ENCODE peak calls at places on chromosome 20, in four cellular contexts. One of them, this sample, is unnamed.

GRCh38 chr20:35490736-35491181 is 35.4 kb downstream of the CEP250 start:
- DNase-seq in HepG2: no peak
- DNase-seq in HCT116: no peak
- DNase-seq in GM12878: peak; percentile 51
- DNase-seq in this sample: no peak

GRCh38 chr20:31739550-31739863 is 417 bp downstream of the TPX2 start:
- DNase-seq in HepG2: no peak
- DNase-seq in HCT116: no peak
- DNase-seq in GM12878: no peak
- DNase-seq in this sample: no peak

GRCh38 chr20:57677323-57677982 is 32.4 kb downstream of the PMEPA1 start:
- DNase-seq in HepG2: no peak
- DNase-seq in HCT116: no peak
- DNase-seq in GM12878: no peak
- DNase-seq in this sample: no peak

GRCh38 chr20:10986586-10986985 is 312.8 kb upstream of the JAG1 start:
- DNase-seq in HepG2: no peak
- DNase-seq in HCT116: no peak
- DNase-seq in GM12878: no peak
- DNase-seq in this sample: no peak

GRCh38 chr20:8579060-8579459 is 447.0 kb downstream of the PLCB1 start:
- DNase-seq in HepG2: no peak
- DNase-seq in HCT116: no peak
- DNase-seq in GM12878: no peak
- DNase-seq in this sample: no peak

GRCh38 chr20:45538209-45538798 is 978 bp downstream of the WFDC6 start:
- DNase-seq in HepG2: no peak
- DNase-seq in HCT116: no peak
- DNase-seq in GM12878: no peak
- DNase-seq in this sample: no peak

GRCh38 chr20:12455152-12455551 is 537.5 kb downstream of the BTBD3 start:
- DNase-seq in HepG2: no peak
- DNase-seq in HCT116: no peak
- DNase-seq in GM12878: no peak
- DNase-seq in this sample: no peak

GRCh38 chr20:51160011-51160410 is 137.1 kb upstream of the KCNG1 start:
- DNase-seq in HepG2: no peak
- DNase-seq in HCT116: no peak
- DNase-seq in GM12878: no peak
- DNase-seq in this sample: no peak

GRCh38 chr20:42549496-42549895 is 640.2 kb downstream of the PTPRT start:
- DNase-seq in HepG2: no peak
- DNase-seq in HCT116: no peak
- DNase-seq in GM12878: no peak
- DNase-seq in this sample: no peak

GRCh38 chr20:1840865-1841553 is 54.2 kb upstream of the SIRPA start:
- DNase-seq in HepG2: no peak
- DNase-seq in HCT116: no peak
- DNase-seq in GM12878: no peak
- DNase-seq in this sample: no peak

GRCh38 chr20:5919634-5920544 is 30.4 kb downstream of the TRMT6 start:
- DNase-seq in HepG2: no peak
- DNase-seq in HCT116: no peak
- DNase-seq in GM12878: no peak
- DNase-seq in this sample: no peak

GRCh38 chr20:50541606-50542041 is 31.4 kb downstream of the PTPN1 start:
- DNase-seq in HepG2: no peak
- DNase-seq in HCT116: peak; percentile 43
- DNase-seq in GM12878: peak; percentile 73
- DNase-seq in this sample: no peak

GRCh38 chr20:38961530-38962043 is 557 bp upstream of the DHX35 start:
- DNase-seq in HepG2: no peak
- DNase-seq in HCT116: no peak
- DNase-seq in GM12878: no peak
- DNase-seq in this sample: no peak

GRCh38 chr20:5150226-5151076 is 23.6 kb downstream of the CDS2 start:
- DNase-seq in HepG2: peak; percentile 96
- DNase-seq in HCT116: no peak
- DNase-seq in GM12878: no peak
- DNase-seq in this sample: no peak

GRCh38 chr20:50673146-50673830 is 18.1 kb downstream of the RIPOR3 start:
- DNase-seq in HepG2: peak; percentile 62
- DNase-seq in HCT116: no peak
- DNase-seq in GM12878: no peak
- DNase-seq in this sample: no peak

GRCh38 chr20:39264506-39265172 is 302.5 kb downstream of the DHX35 start:
- DNase-seq in HepG2: peak; percentile 63
- DNase-seq in HCT116: peak; percentile 60
- DNase-seq in GM12878: no peak
- DNase-seq in this sample: peak; percentile 64

GRCh38 chr20:37096415-37097039 is 730 bp upstream of the RBL1 start:
- DNase-seq in HepG2: no peak
- DNase-seq in HCT116: no peak
- DNase-seq in GM12878: no peak
- DNase-seq in this sample: no peak

GRCh38 chr20:10547276-10548114 is 112.4 kb downstream of the SLX4IP start:
- DNase-seq in HepG2: no peak
- DNase-seq in HCT116: no peak
- DNase-seq in GM12878: no peak
- DNase-seq in this sample: no peak

GRCh38 chr20:59518881-59519706 is 85.2 kb upstream of the PHACTR3 start:
- DNase-seq in HepG2: peak; percentile 73
- DNase-seq in HCT116: peak; percentile 51
- DNase-seq in GM12878: no peak
- DNase-seq in this sample: peak; percentile 73

GRCh38 chr20:39853050-39853449 is 836.0 kb downstream of the MAFB start:
- DNase-seq in HepG2: no peak
- DNase-seq in HCT116: no peak
- DNase-seq in GM12878: no peak
- DNase-seq in this sample: no peak

GRCh38 chr20:38129248-38129865 is 35.7 kb downstream of the TGM2 start:
- DNase-seq in HepG2: no peak
- DNase-seq in HCT116: no peak
- DNase-seq in GM12878: no peak
- DNase-seq in this sample: no peak

GRCh38 chr20:53949319-53949839 is 121.0 kb downstream of the BCAS1 start:
- DNase-seq in HepG2: no peak
- DNase-seq in HCT116: no peak
- DNase-seq in GM12878: no peak
- DNase-seq in this sample: no peak

GRCh38 chr20:56831795-56832194 is 202.7 kb downstream of the TFAP2C start:
- DNase-seq in HepG2: no peak
- DNase-seq in HCT116: no peak
- DNase-seq in GM12878: no peak
- DNase-seq in this sample: no peak

GRCh38 chr20:19254956-19255355 is 42.5 kb downstream of the SLC24A3 start:
- DNase-seq in HepG2: no peak
- DNase-seq in HCT116: no peak
- DNase-seq in GM12878: no peak
- DNase-seq in this sample: no peak

GRCh38 chr20:20303742-20304141 is 64.2 kb upstream of the INSM1 start:
- DNase-seq in HepG2: no peak
- DNase-seq in HCT116: no peak
- DNase-seq in GM12878: no peak
- DNase-seq in this sample: no peak

GRCh38 chr20:19271879-19272651 is 59.6 kb downstream of the SLC24A3 start:
- DNase-seq in HepG2: no peak
- DNase-seq in HCT116: no peak
- DNase-seq in GM12878: no peak
- DNase-seq in this sample: no peak

GRCh38 chr20:4546786-4547185 is 174.9 kb upstream of the PRND start:
- DNase-seq in HepG2: no peak
- DNase-seq in HCT116: peak; percentile 65
- DNase-seq in GM12878: no peak
- DNase-seq in this sample: no peak

GRCh38 chr20:50690979-50691584 is at the start of gene RIPOR3:
- DNase-seq in HepG2: no peak
- DNase-seq in HCT116: no peak
- DNase-seq in GM12878: no peak
- DNase-seq in this sample: peak; percentile 67

GRCh38 chr20:47768016-47768953 is 17.0 kb downstream of the SULF2 start:
- DNase-seq in HepG2: no peak
- DNase-seq in HCT116: no peak
- DNase-seq in GM12878: no peak
- DNase-seq in this sample: no peak

DNA sequence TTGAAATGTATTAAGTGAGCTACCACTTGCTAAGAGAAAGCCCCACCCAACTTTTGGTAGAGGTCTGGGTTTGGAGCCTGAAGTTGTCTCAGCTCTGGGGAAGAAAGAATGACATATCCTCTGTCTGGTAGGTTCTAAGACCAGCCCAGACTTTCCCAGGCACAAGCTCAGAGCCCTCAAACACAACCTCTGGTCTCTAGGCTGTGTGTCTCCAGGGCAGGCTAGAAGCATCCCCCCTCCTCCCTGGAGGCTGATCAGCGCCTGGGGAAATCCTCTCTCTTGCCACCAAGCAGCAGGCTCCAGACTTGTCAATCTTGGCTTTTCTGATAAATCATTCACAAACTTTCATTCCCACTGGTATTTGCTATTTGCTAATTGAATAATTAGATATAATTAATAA is 226.5 kb upstream of the CST7 start:
- DNase-seq in HepG2: no peak
- DNase-seq in HCT116: no peak
- DNase-seq in GM12878: no peak
- DNase-seq in this sample: no peak
- TF ChIP-seq SIN3A in HepG2: no peak
- TF ChIP-seq SIN3A in HCT116: no peak
- TF ChIP-seq SIN3A in GM12878: no peak
- TF ChIP-seq SIN3A in this sample: no peak

GRCh38 chr20:41023549-41023948 is 5.1 kb upstream of the TOP1 start:
- DNase-seq in HepG2: no peak
- DNase-seq in HCT116: no peak
- DNase-seq in GM12878: no peak
- DNase-seq in this sample: no peak
- H3K4me1 ChIP-seq in HepG2: peaks cover 26% of the 10 kb centered on the region
- H3K4me1 ChIP-seq in HCT116: peaks cover 9% of the 10 kb centered on the region
- H3K4me1 ChIP-seq in GM12878: peaks cover 9% of the 10 kb centered on the region
- H3K4me1 ChIP-seq in this sample: peaks cover 7% of the 10 kb centered on the region

DNA sequence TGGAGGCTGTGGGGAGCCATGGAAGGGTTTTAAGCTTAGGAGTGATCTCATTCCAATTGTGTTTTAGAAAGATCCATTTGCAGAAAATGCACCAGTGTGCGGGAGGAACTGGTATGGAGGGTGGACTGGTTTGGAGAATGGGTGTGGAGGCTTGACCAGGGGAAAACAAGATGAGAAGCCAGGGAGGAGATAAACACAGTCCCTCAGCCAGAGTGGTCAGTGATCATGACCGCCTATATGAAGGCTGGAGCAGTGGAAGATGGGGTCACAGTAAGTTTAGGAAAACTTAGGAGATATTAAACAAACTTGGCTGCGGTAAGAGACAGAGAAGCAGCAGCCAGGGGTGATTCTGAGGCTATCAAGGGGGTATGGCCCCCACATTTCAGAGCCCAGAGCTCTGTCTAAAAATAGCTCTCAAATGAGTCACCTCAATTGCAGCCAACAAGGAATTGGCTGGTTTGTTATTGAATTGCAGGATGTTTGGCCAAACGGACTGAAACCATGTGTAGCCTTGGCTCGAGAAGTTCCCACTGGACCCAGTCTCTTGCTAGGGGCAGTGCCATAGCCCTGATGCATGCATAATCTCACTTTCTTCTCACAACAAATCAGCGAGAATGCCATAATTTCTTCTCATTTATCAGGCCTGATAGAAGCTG is 159.9 kb upstream of the TOP1 start:
- DNase-seq in HepG2: no peak
- DNase-seq in HCT116: no peak
- DNase-seq in GM12878: no peak
- DNase-seq in this sample: no peak
- TF ChIP-seq SIN3A in HepG2: no peak
- TF ChIP-seq SIN3A in HCT116: no peak
- TF ChIP-seq SIN3A in GM12878: no peak
- TF ChIP-seq SIN3A in this sample: no peak

DNA sequence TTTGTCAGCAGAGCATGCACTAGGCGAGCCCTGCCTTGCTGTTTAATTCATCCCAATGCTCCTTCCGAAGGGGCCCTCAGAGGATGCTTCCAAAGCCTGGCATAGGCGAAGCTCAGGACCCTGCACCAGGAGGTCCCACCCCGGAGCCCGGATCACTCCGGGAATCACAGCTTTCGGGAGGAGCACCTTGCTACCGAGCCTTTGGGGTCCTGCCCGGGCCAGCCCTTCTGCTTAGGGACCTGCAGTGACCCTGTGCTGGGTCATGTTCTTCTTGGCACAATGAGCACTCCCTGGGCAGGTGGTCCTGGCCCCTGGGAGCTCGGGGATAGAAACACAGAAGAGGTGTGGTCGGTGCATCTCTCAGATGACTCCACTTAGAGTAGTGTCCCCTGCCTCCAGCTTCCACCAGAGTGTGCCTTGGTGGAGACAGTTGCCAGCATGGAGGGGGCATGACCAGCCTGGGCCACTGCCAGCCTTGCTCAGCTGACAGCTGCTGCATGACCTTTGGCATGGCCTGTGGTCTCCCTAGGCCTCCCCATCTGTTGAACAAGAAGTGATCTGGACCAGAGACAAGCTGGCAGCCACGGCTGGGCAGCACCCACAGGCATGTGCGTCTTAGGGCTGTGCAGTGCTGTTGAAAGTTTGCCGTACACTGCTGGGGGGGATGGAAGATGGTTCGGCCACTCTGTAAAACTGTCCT is 44.7 kb upstream of the SLCO4A1 start:
- DNase-seq in HepG2: no peak
- DNase-seq in HCT116: no peak
- DNase-seq in GM12878: no peak
- DNase-seq in this sample: no peak
- H3K4me1 ChIP-seq in HepG2: no peaks in the 10 kb centered on the region
- H3K4me1 ChIP-seq in HCT116: peaks cover 18% of the 10 kb centered on the region
- H3K4me1 ChIP-seq in GM12878: no peaks in the 10 kb centered on the region
- H3K4me1 ChIP-seq in this sample: no peaks in the 10 kb centered on the region

GRCh38 chr20:16860914-16861313 is 112.8 kb downstream of the OTOR start:
- DNase-seq in HepG2: no peak
- DNase-seq in HCT116: no peak
- DNase-seq in GM12878: no peak
- DNase-seq in this sample: no peak

GRCh38 chr20:16864958-16865357 is 116.8 kb downstream of the OTOR start:
- DNase-seq in HepG2: no peak
- DNase-seq in HCT116: no peak
- DNase-seq in GM12878: no peak
- DNase-seq in this sample: no peak

GRCh38 chr20:16865406-16865805 is 117.2 kb downstream of the OTOR start:
- DNase-seq in HepG2: no peak
- DNase-seq in HCT116: no peak
- DNase-seq in GM12878: no peak
- DNase-seq in this sample: peak; percentile 9

GRCh38 chr20:16863315-16863714 is 115.2 kb downstream of the OTOR start:
- DNase-seq in HepG2: no peak
- DNase-seq in HCT116: no peak
- DNase-seq in GM12878: no peak
- DNase-seq in this sample: no peak

GRCh38 chr20:16864069-16864468 is 115.9 kb downstream of the OTOR start:
- DNase-seq in HepG2: no peak
- DNase-seq in HCT116: no peak
- DNase-seq in GM12878: peak; percentile 8
- DNase-seq in this sample: no peak
- TF ChIP-seq SIN3A in HepG2: no peak
- TF ChIP-seq SIN3A in HCT116: no peak
- TF ChIP-seq SIN3A in GM12878: no peak
- TF ChIP-seq SIN3A in this sample: no peak

GRCh38 chr20:62725596-62726268 is 17.1 kb downstream of the NTSR1 start:
- DNase-seq in HepG2: no peak
- DNase-seq in HCT116: no peak
- DNase-seq in GM12878: no peak
- DNase-seq in this sample: no peak
- H3K4me1 ChIP-seq in HepG2: no peaks in the 10 kb centered on the region
- H3K4me1 ChIP-seq in HCT116: peaks cover 7% of the 10 kb centered on the region
- H3K4me1 ChIP-seq in GM12878: no peaks in the 10 kb centered on the region
- H3K4me1 ChIP-seq in this sample: no peaks in the 10 kb centered on the region

This sample was measured in SK-N-SH.